ENCODE peak calls at places on chromosomes 2 and 18, in five cellular contexts. Q is GF-D8; R is iris pigment epithelial cell; K is activated CD4-positive, alpha-beta T cell treated with anti-CD3 and anti-CD28 coated beads for 48 hours; F is WTC11. W is an unnamed sample.
A peak's percentile ranks its signal among the peaks of the same experiment; 100 is the strongest.

GRCh38 chr18:26342646-26343045 is 116.4 kb downstream of the TAF4B start:
- DNase-seq in Q (no peak), R (no peak), K (no peak), F (no peak), W (no peak)

GRCh38 chr2:7963787-7964186 is 718.1 kb upstream of the ID2 start:
- DNase-seq in Q (no peak), R (no peak), K (no peak), F (no peak), W (no peak)

GRCh38 chr2:71603311-71603794 is 150.0 kb downstream of the DYSF start:
- DNase-seq in Q (no peak), R (no peak), K (no peak), F (peak; percentile 7), W (no peak)

GRCh38 chr18:68275616-68276015 is 439.3 kb downstream of the TMX3 start:
- DNase-seq in Q (no peak), R (peak; percentile 95), K (no peak), F (no peak), W (no peak)

GRCh38 chr2:36359006-36359580 is 3.5 kb downstream of the CRIM1 start:
- DNase-seq in Q (no peak), R (no peak), K (no peak), F (no peak), W (no peak)

GRCh38 chr2:26925100-26925791 is 45.2 kb upstream of the MAPRE3 start:
- DNase-seq in Q (no peak), R (peak; percentile 20), K (no peak), F (no peak), W (no peak)

GRCh38 chr2:240589381-240589780 is 2.8 kb downstream of the CAPN10 start:
- DNase-seq in Q (no peak), R (no peak), K (no peak), F (no peak), W (no peak)

GRCh38 chr2:61978522-61978921 is 73.0 kb downstream of the COMMD1 start:
- DNase-seq in Q (peak; percentile 88), R (peak; percentile 61), K (no peak), F (no peak), W (no peak)

GRCh38 chr2:70994055-70994444 is 623 bp downstream of the TEX261 start:
- DNase-seq in Q (no peak), R (peak; percentile 17), K (no peak), F (no peak), W (peak; percentile 42)

GRCh38 chr2:149064365-149064841 is 25.9 kb downstream of the LYPD6B start:
- DNase-seq in Q (no peak), R (no peak), K (no peak), F (no peak), W (no peak)

GRCh38 chr2:224011837-224012236 is 27.2 kb downstream of the SERPINE2 start:
- DNase-seq in Q (no peak), R (no peak), K (no peak), F (no peak), W (no peak)

GRCh38 chr2:189639003-189639609 is 22.2 kb upstream of the ASNSD1 start:
- DNase-seq in Q (no peak), R (no peak), K (no peak), F (no peak), W (peak; percentile 38)

GRCh38 chr2:162221064-162221463 is 22.2 kb downstream of the FAP start:
- DNase-seq in Q (no peak), R (peak; percentile 63), K (peak; percentile 73), F (peak; percentile 90), W (peak; percentile 69)

GRCh38 chr2:43228341-43228751 is 1.9 kb upstream of the ZFP36L2 start:
- DNase-seq in Q (no peak), R (no peak), K (no peak), F (no peak), W (peak; percentile 28)

GRCh38 chr18:370753-371615 is 103.1 kb upstream of the THOC1 start:
- DNase-seq in Q (no peak), R (no peak), K (no peak), F (no peak), W (peak; percentile 42)

GRCh38 chr2:207879536-207879935 is 109.8 kb upstream of the FZD5 start:
- DNase-seq in Q (no peak), R (peak; percentile 10), K (no peak), F (no peak), W (no peak)

GRCh38 chr2:21281876-21282514 is 158.2 kb downstream of the TDRD15 start:
- DNase-seq in Q (no peak), R (no peak), K (no peak), F (no peak), W (no peak)

GRCh38 chr2:190959911-190960788 is 53.8 kb downstream of the STAT1 start:
- DNase-seq in Q (no peak), R (peak; percentile 69), K (no peak), F (no peak), W (no peak)

GRCh38 chr18:61732854-61733253 is 160.0 kb downstream of the RNF152 start:
- DNase-seq in Q (no peak), R (no peak), K (no peak), F (no peak), W (no peak)

GRCh38 chr2:3712841-3713503 is 9.6 kb downstream of the DCDC2C start:
- DNase-seq in Q (no peak), R (no peak), K (no peak), F (no peak), W (no peak)

GRCh38 chr2:137963535-137964065 is 673 bp upstream of the HNMT start:
- DNase-seq in Q (no peak), R (no peak), K (no peak), F (no peak), W (no peak)

W was measured in NCI-H82.